ENCODE peak calls at places on chromosomes 12 and 14, in eight cellular contexts. G, U, T, I, D, O, V and E are unnamed samples. For H3K9me2, the result is how much of the 10 kb centered on the place peaks cover.

GRCh38 chr14:31410048-31410654 is 10.2 kb downstream of the HEATR5A start:
- DNase-seq in G (no peak), U (no peak), T (no peak), I (no peak), D (no peak), O (peak), V (no peak), E (no peak)

GRCh38 chr12:34207858-34208257 is 185.6 kb downstream of the ALG10 start:
- DNase-seq in G (no peak), U (no peak), T (no peak), I (no peak), D (no peak), O (no peak), V (no peak), E (no peak)

GRCh38 chr12:122643207-122643805 is 59.9 kb downstream of the HCAR2 start:
- DNase-seq in G (no peak), U (no peak), T (no peak), I (no peak), D (no peak), O (no peak), V (no peak), E (no peak)

GRCh38 chr14:62885451-62885850 is 159.8 kb downstream of the KCNH5 start:
- DNase-seq in G (no peak), U (no peak), T (no peak), I (no peak), D (no peak), O (no peak), V (no peak), E (no peak)

GRCh38 chr12:8781326-8781725 is 41.1 kb upstream of the A2ML1 start:
- DNase-seq in G (no peak), U (no peak), T (no peak), I (no peak), D (no peak), O (no peak), V (no peak), E (peak)

GRCh38 chr12:131894981-131895639 is 688 bp downstream of the ULK1 start:
- DNase-seq in G (peak), U (no peak), T (peak), I (no peak), D (no peak), O (no peak), V (no peak), E (peak)

GRCh38 chr14:52131640-52132320 is 62.9 kb upstream of the NID2 start:
- DNase-seq in G (peak), U (peak), T (peak), I (peak), D (peak), O (peak), V (peak), E (peak)

GRCh38 chr12:49895773-49896172 is 7.9 kb downstream of the FAIM2 start:
- DNase-seq in G (no peak), U (peak), T (no peak), I (no peak), D (no peak), O (no peak), V (no peak), E (no peak)

GRCh38 chr12:95694148-95694547 is 96.4 kb downstream of the NTN4 start:
- DNase-seq in G (no peak), U (peak), T (no peak), I (no peak), D (no peak), O (no peak), V (no peak), E (no peak)

GRCh38 chr12:53299101-53299453 is 418 bp upstream of the MYG1 start:
- DNase-seq in G (peak), U (no peak), T (peak), I (no peak), D (peak), O (peak), V (peak), E (no peak)

GRCh38 chr12:49049566-49050224 is 10.9 kb downstream of the KMT2D start:
- DNase-seq in G (peak), U (no peak), T (no peak), I (no peak), D (peak), O (no peak), V (no peak), E (no peak)

GRCh38 chr12:121264135-121264534 is 32.4 kb downstream of the CAMKK2 start:
- DNase-seq in G (no peak), U (no peak), T (no peak), I (no peak), D (no peak), O (no peak), V (no peak), E (no peak)

GRCh38 chr14:21543426-21544350 is 17.5 kb upstream of the SALL2 start:
- DNase-seq in G (no peak), U (peak), T (no peak), I (no peak), D (no peak), O (no peak), V (no peak), E (no peak)

GRCh38 chr14:72615511-72616121 is 278.3 kb downstream of the DPF3 start:
- DNase-seq in G (peak), U (no peak), T (no peak), I (no peak), D (peak), O (no peak), V (no peak), E (no peak)

GRCh38 chr14:104996483-104996882 is 10.9 kb downstream of the CLBA1 start:
- DNase-seq in G (no peak), U (no peak), T (no peak), I (no peak), D (no peak), O (no peak), V (no peak), E (no peak)

GRCh38 chr12:95882080-95882479 is 23.3 kb downstream of the SNRPF start:
- DNase-seq in G (peak), U (no peak), T (no peak), I (no peak), D (no peak), O (no peak), V (no peak), E (no peak)

GRCh38 chr14:104130974-104131651 is 7.3 kb upstream of the KIF26A start:
- DNase-seq in G (peak), U (peak), T (peak), I (peak), D (peak), O (peak), V (no peak), E (peak)

GRCh38 chr12:64900540-64900939 is 76.1 kb downstream of the TBC1D30 start:
- DNase-seq in G (peak), U (no peak), T (no peak), I (no peak), D (peak), O (no peak), V (no peak), E (no peak)

GRCh38 chr12:74871817-74872216 is 334.2 kb downstream of the ATXN7L3B start:
- DNase-seq in G (no peak), U (no peak), T (no peak), I (no peak), D (no peak), O (no peak), V (no peak), E (no peak)

GRCh38 chr12:4286228-4286627 is 12.7 kb downstream of the CCND2 start:
- DNase-seq in G (no peak), U (no peak), T (peak), I (no peak), D (no peak), O (no peak), V (no peak), E (no peak)

GRCh38 chr12:44696542-44696941 is 179.6 kb downstream of the NELL2 start:
- DNase-seq in G (no peak), U (peak), T (no peak), I (no peak), D (peak), O (no peak), V (no peak), E (no peak)

DNA sequence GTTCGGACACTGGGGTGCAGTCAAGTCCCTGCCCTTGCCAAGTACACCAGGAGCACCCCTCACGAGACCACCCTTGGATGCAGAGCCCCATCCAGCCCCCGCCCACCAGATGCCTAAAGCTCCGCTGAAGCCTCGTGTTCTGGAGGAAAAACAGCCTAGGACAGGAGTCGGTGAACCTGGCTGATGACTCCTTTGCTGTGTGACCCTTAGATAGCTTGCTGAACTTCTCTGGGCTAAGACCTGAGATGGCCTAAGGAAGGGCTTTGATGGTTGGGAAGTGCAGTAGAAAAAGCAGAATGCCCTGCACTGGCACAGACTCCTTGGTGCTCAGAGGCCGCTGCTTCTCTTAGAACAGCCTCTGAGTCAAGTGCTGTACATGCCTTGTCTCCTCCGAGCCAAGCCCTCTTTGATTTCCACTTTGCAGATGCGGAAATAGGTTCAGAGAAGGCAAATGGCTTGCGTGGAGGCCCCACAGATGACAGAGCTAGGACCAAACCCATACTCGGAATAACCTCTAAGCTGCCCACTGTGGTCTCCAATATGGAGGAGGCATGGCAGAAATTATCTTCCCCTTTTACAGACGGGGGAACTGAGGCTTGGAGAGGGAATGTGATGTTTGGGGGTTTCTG is 52.3 kb downstream of the MVK start:
- DNase-seq in G (peak), U (no peak), T (no peak), I (no peak), D (no peak), O (no peak), V (no peak), E (no peak)
- H3K9me2 ChIP-seq in G (under half), U (under half), T (under half), I (under half), D (under half), O (under half), V (under half), E (under half)

GRCh38 chr12:115750340-115750739 is 527.2 kb downstream of the MED13L start:
- DNase-seq in G (no peak), U (no peak), T (no peak), I (no peak), D (no peak), O (no peak), V (no peak), E (no peak)
- H3K9me2 ChIP-seq in G (under half), U (under half), T (under half), I (under half), D (under half), O (under half), V (under half), E (under half)

GRCh38 chr14:67409461-67409860 is 2.5 kb downstream of the PLEK2 start:
- DNase-seq in G (no peak), U (no peak), T (peak), I (no peak), D (no peak), O (no peak), V (no peak), E (no peak)
- H3K9me2 ChIP-seq in G (under half), U (under half), T (under half), I (under half), D (under half), O (under half), V (under half), E (under half)

GRCh38 chr12:28173440-28173839 is 16.8 kb upstream of the CCDC91 start:
- DNase-seq in G (no peak), U (no peak), T (no peak), I (no peak), D (no peak), O (no peak), V (no peak), E (no peak)
- H3K9me2 ChIP-seq in G (under half), U (under half), T (under half), I (under half), D (under half), O (under half), V (under half), E (under half)